ENCODE peak calls at places on chromosome 18, in five cellular contexts. One of them, this sample, is unnamed.
A peak's percentile ranks its signal among the peaks of the same experiment; 100 is the strongest.

GRCh38 chr18:72672364-72673151 is 128.4 kb upstream of the CBLN2 start:
- ATAC-seq in K562: no peak
- ATAC-seq in HepG2: peak; percentile 43
- ATAC-seq in upper lobe of left lung: no peak
- ATAC-seq in GM12878: peak; percentile 43
- ATAC-seq in this sample: no peak

GRCh38 chr18:36467614-36468013 is 170.1 kb downstream of the FHOD3 start:
- ATAC-seq in K562: no peak
- ATAC-seq in HepG2: peak; percentile 62
- ATAC-seq in upper lobe of left lung: no peak
- ATAC-seq in GM12878: no peak
- ATAC-seq in this sample: no peak

GRCh38 chr18:457120-457519 is 43.4 kb downstream of the COLEC12 start:
- ATAC-seq in K562: no peak
- ATAC-seq in HepG2: no peak
- ATAC-seq in upper lobe of left lung: peak; percentile 77
- ATAC-seq in GM12878: no peak
- ATAC-seq in this sample: peak; percentile 79

GRCh38 chr18:3663870-3664512 is 214.0 kb downstream of the TGIF1 start:
- ATAC-seq in K562: no peak
- ATAC-seq in HepG2: peak; percentile 4
- ATAC-seq in upper lobe of left lung: no peak
- ATAC-seq in GM12878: no peak
- ATAC-seq in this sample: no peak

GRCh38 chr18:67646890-67647289 is 130.4 kb upstream of the DSEL start:
- ATAC-seq in K562: no peak
- ATAC-seq in HepG2: no peak
- ATAC-seq in upper lobe of left lung: no peak
- ATAC-seq in GM12878: no peak
- ATAC-seq in this sample: no peak

GRCh38 chr18:6731197-6731596 is 1.7 kb downstream of the ARHGAP28 start:
- ATAC-seq in K562: no peak
- ATAC-seq in HepG2: no peak
- ATAC-seq in upper lobe of left lung: no peak
- ATAC-seq in GM12878: no peak
- ATAC-seq in this sample: no peak

GRCh38 chr18:37453754-37454153 is 111.8 kb downstream of the CELF4 start:
- ATAC-seq in K562: no peak
- ATAC-seq in HepG2: no peak
- ATAC-seq in upper lobe of left lung: no peak
- ATAC-seq in GM12878: no peak
- ATAC-seq in this sample: no peak

GRCh38 chr18:48676756-48677368 is 138.0 kb downstream of the CTIF start:
- ATAC-seq in K562: peak; percentile 86
- ATAC-seq in HepG2: peak; percentile 46
- ATAC-seq in upper lobe of left lung: peak; percentile 62
- ATAC-seq in GM12878: peak; percentile 78
- ATAC-seq in this sample: peak; percentile 35

GRCh38 chr18:3623769-3624545 is 174.0 kb downstream of the TGIF1 start:
- ATAC-seq in K562: peak; percentile 86
- ATAC-seq in HepG2: peak; percentile 96
- ATAC-seq in upper lobe of left lung: peak; percentile 83
- ATAC-seq in GM12878: no peak
- ATAC-seq in this sample: peak; percentile 77

GRCh38 chr18:3458378-3458777 is 8.4 kb downstream of the TGIF1 start:
- ATAC-seq in K562: no peak
- ATAC-seq in HepG2: no peak
- ATAC-seq in upper lobe of left lung: no peak
- ATAC-seq in GM12878: peak; percentile 34
- ATAC-seq in this sample: no peak

DNA sequence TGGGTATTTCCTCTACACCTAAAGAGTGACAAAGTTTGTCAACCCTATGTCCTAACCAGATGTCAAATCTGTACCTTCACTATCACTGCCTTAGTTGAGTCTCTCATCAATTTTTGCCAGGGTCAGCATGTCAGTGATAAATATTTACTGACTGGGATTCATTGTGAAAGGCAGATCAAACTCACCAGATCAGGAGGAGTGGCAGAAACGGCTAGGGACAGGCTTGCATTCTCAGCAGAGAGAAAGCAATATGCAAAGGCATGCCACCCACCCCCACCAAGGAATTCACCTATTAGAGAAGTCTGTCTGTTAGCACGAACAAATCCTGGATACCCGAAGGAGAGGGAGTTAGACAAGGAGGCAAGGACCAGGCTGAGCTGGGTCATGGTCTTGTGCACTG is 62.6 kb downstream of the PTPN2 start:
- ATAC-seq in K562: no peak
- ATAC-seq in HepG2: no peak
- ATAC-seq in upper lobe of left lung: no peak
- ATAC-seq in GM12878: no peak
- ATAC-seq in this sample: no peak
- TF ChIP-seq EP300 in K562: no peak
- TF ChIP-seq EP300 in HepG2: no peak
- TF ChIP-seq EP300 in upper lobe of left lung: no peak
- TF ChIP-seq EP300 in GM12878: no peak
- TF ChIP-seq EP300 in this sample: no peak

DNA sequence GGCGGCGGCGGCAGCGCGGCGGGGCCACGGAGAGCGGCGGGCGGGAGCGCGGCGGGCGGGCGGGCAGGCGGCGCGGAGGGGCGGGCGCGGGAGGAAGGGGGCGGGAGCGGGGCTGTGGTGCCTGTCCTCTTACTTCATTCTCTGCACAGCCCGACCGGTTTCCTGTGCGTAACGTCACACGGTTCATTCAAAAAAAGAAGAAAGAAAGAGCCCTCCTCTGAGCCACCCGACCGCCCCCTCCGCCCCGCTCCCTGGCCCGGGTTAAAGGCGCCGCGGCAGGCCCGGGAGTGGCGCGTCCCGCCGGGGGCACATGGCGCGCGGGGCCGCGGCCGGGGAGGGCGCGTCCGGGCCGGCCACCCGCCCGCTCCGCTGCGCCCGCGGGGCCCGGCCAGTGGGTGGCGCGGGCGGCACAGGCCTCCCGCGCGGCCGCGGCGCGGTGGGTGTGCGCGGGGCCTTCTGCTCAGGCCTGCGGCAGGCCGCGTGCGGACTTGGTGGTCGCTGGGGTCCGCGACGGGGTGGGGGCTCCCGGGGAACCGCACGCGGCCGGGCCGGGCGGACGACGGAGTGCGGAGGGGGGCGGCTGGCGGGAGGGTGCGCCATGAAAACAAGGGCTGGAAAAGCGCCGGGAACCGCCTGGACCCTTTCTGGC is 596 bp upstream of the BCL2 start:
- ATAC-seq in K562: peak; percentile 88
- ATAC-seq in HepG2: peak; percentile 80
- ATAC-seq in upper lobe of left lung: peak; percentile 88
- ATAC-seq in GM12878: peak; percentile 37
- ATAC-seq in this sample: peak; percentile 90
- TF ChIP-seq POLR2AphosphoS5 in K562: no peak
- TF ChIP-seq POLR2AphosphoS5 in HepG2: no peak
- TF ChIP-seq POLR2AphosphoS5 in upper lobe of left lung: no peak
- TF ChIP-seq POLR2AphosphoS5 in GM12878: no peak
- TF ChIP-seq POLR2AphosphoS5 in this sample: no peak

GRCh38 chr18:44579028-44579692 is 101.5 kb upstream of the SETBP1 start:
- ATAC-seq in K562: peak; percentile 63
- ATAC-seq in HepG2: no peak
- ATAC-seq in upper lobe of left lung: no peak
- ATAC-seq in GM12878: peak; percentile 65
- ATAC-seq in this sample: no peak
- TF ChIP-seq CTCF in K562: peak; percentile 48
- TF ChIP-seq CTCF in HepG2: peak; percentile 37
- TF ChIP-seq CTCF in upper lobe of left lung: peak; percentile 13
- TF ChIP-seq CTCF in GM12878: peak; percentile 67
- TF ChIP-seq CTCF in this sample: peak; percentile 39

GRCh38 chr18:63099026-63099840 is 220.3 kb downstream of the BCL2 start:
- ATAC-seq in K562: no peak
- ATAC-seq in HepG2: peak; percentile 35
- ATAC-seq in upper lobe of left lung: peak; percentile 14
- ATAC-seq in GM12878: peak; percentile 21
- ATAC-seq in this sample: no peak

GRCh38 chr18:63095768-63096167 is 223.8 kb downstream of the BCL2 start:
- ATAC-seq in K562: no peak
- ATAC-seq in HepG2: no peak
- ATAC-seq in upper lobe of left lung: no peak
- ATAC-seq in GM12878: peak; percentile 2
- ATAC-seq in this sample: no peak

GRCh38 chr18:63098014-63098981 is 221.3 kb downstream of the BCL2 start:
- ATAC-seq in K562: no peak
- ATAC-seq in HepG2: no peak
- ATAC-seq in upper lobe of left lung: no peak
- ATAC-seq in GM12878: peak; percentile 79
- ATAC-seq in this sample: peak; percentile 32

GRCh38 chr18:63096327-63096874 is 223.2 kb downstream of the BCL2 start:
- ATAC-seq in K562: no peak
- ATAC-seq in HepG2: no peak
- ATAC-seq in upper lobe of left lung: no peak
- ATAC-seq in GM12878: no peak
- ATAC-seq in this sample: no peak

GRCh38 chr18:63097198-63097597 is 222.4 kb downstream of the BCL2 start:
- ATAC-seq in K562: no peak
- ATAC-seq in HepG2: no peak
- ATAC-seq in upper lobe of left lung: no peak
- ATAC-seq in GM12878: no peak
- ATAC-seq in this sample: no peak
- TF ChIP-seq EP300 in K562: no peak
- TF ChIP-seq EP300 in HepG2: no peak
- TF ChIP-seq EP300 in upper lobe of left lung: no peak
- TF ChIP-seq EP300 in GM12878: no peak
- TF ChIP-seq EP300 in this sample: no peak

DNA sequence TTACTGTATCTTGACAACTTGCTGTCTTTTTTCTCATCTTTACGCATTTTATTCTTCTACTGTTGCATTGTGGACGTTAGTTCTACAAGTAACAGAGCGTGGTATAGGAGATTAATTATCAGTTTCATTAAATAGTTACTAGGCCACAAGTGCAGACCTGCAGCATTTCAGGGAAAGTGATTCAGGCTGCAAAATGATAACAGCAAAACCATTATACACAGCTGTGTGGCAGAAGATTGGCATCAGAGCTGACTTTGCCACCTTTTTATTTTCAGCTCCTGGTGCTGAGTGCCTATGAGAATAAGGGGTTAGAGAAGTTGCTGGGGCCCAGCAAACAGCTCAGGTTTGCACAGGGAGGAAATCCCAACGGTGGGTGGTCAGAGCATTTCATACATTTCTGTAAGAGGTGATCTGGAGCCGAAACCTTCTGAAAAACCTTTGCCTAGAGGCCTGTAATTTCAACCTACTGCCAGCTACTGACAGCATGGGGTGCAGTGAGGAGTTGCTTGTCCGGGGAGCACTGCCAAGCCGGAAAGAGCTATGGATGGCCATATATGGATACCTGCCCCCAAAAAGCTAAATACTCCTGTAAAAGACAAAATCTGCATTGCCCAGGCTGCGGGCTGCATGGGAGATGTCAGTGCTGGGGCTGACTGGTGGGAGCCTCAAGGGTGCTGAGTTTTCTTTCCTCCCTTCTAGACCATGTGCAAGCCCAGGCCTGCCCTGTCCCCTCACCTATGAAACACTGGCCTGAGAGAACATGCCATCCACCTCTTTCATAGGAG is 2.7 kb upstream of the CCBE1 start:
- ATAC-seq in K562: no peak
- ATAC-seq in HepG2: no peak
- ATAC-seq in upper lobe of left lung: no peak
- ATAC-seq in GM12878: peak; percentile 32
- ATAC-seq in this sample: no peak
- TF ChIP-seq POLR2AphosphoS5 in K562: no peak
- TF ChIP-seq POLR2AphosphoS5 in HepG2: no peak
- TF ChIP-seq POLR2AphosphoS5 in upper lobe of left lung: no peak
- TF ChIP-seq POLR2AphosphoS5 in GM12878: no peak
- TF ChIP-seq POLR2AphosphoS5 in this sample: no peak

GRCh38 chr18:44098551-44099098 is 582.1 kb upstream of the SETBP1 start:
- ATAC-seq in K562: no peak
- ATAC-seq in HepG2: peak; percentile 43
- ATAC-seq in upper lobe of left lung: peak; percentile 26
- ATAC-seq in GM12878: peak; percentile 79
- ATAC-seq in this sample: no peak
- TF ChIP-seq CTCF in K562: no peak
- TF ChIP-seq CTCF in HepG2: no peak
- TF ChIP-seq CTCF in upper lobe of left lung: no peak
- TF ChIP-seq CTCF in GM12878: peak; percentile 24
- TF ChIP-seq CTCF in this sample: no peak

GRCh38 chr18:31592520-31593157 is 962 bp downstream of the TTR start:
- ATAC-seq in K562: no peak
- ATAC-seq in HepG2: no peak
- ATAC-seq in upper lobe of left lung: no peak
- ATAC-seq in GM12878: no peak
- ATAC-seq in this sample: no peak

GRCh38 chr18:31591113-31591512 is 564 bp upstream of the TTR start:
- ATAC-seq in K562: no peak
- ATAC-seq in HepG2: no peak
- ATAC-seq in upper lobe of left lung: no peak
- ATAC-seq in GM12878: no peak
- ATAC-seq in this sample: no peak

GRCh38 chr18:31598021-31598805 is 6.5 kb downstream of the TTR start:
- ATAC-seq in K562: no peak
- ATAC-seq in HepG2: no peak
- ATAC-seq in upper lobe of left lung: no peak
- ATAC-seq in GM12878: no peak
- ATAC-seq in this sample: no peak

GRCh38 chr18:31591628-31592027 is at the start of gene TTR:
- ATAC-seq in K562: no peak
- ATAC-seq in HepG2: peak; percentile 90
- ATAC-seq in upper lobe of left lung: no peak
- ATAC-seq in GM12878: no peak
- ATAC-seq in this sample: no peak

GRCh38 chr18:31596081-31596872 is 4.6 kb downstream of the TTR start:
- ATAC-seq in K562: no peak
- ATAC-seq in HepG2: peak; percentile 28
- ATAC-seq in upper lobe of left lung: no peak
- ATAC-seq in GM12878: no peak
- ATAC-seq in this sample: no peak
- TF ChIP-seq EP300 in K562: no peak
- TF ChIP-seq EP300 in HepG2: no peak
- TF ChIP-seq EP300 in upper lobe of left lung: no peak
- TF ChIP-seq EP300 in GM12878: no peak
- TF ChIP-seq EP300 in this sample: no peak

This sample was measured in gastroesophageal sphincter.